ENCODE peak calls at places on chromosomes 3 and 15, in seven cellular contexts. T, R, W, S, H, Z and K are unnamed samples.

GRCh38 chr3:16596352-16597032 is 8.7 kb downstream of the DAZL start:
- DNase-seq in T (no peak), R (no peak), W (no peak), S (no peak), H (no peak), Z (no peak), K (no peak)

GRCh38 chr3:86937306-86937791 is 53.6 kb downstream of the VGLL3 start:
- DNase-seq in T (peak; percentile 27), R (no peak), W (no peak), S (peak; percentile 14), H (no peak), Z (no peak), K (no peak)

GRCh38 chr3:64489361-64490044 is 198.3 kb downstream of the ADAMTS9 start:
- DNase-seq in T (peak; percentile 39), R (peak; percentile 74), W (no peak), S (peak; percentile 91), H (peak; percentile 80), Z (peak; percentile 73), K (peak; percentile 84)

GRCh38 chr3:129063841-129064482 is 3.4 kb downstream of the GP9 start:
- DNase-seq in T (no peak), R (peak; percentile 14), W (no peak), S (no peak), H (peak; percentile 24), Z (no peak), K (no peak)

GRCh38 chr15:31042731-31043130 is 51.3 kb upstream of the MTMR10 start:
- DNase-seq in T (no peak), R (no peak), W (no peak), S (peak; percentile 29), H (no peak), Z (no peak), K (no peak)

GRCh38 chr3:158768361-158768787 is 33.5 kb upstream of the MFSD1 start:
- DNase-seq in T (peak; percentile 65), R (peak; percentile 61), W (peak; percentile 76), S (peak; percentile 47), H (no peak), Z (peak; percentile 21), K (peak; percentile 68)

GRCh38 chr15:52563499-52564060 is 5.2 kb downstream of the ARPP19 start:
- DNase-seq in T (no peak), R (no peak), W (no peak), S (no peak), H (no peak), Z (no peak), K (no peak)

GRCh38 chr3:144112437-144112836 is 140.8 kb downstream of the DIPK2A start:
- DNase-seq in T (peak; percentile 52), R (no peak), W (no peak), S (no peak), H (no peak), Z (no peak), K (no peak)

GRCh38 chr3:105365536-105366301 is 990 bp upstream of the ALCAM start:
- DNase-seq in T (no peak), R (peak; percentile 30), W (no peak), S (peak; percentile 23), H (no peak), Z (peak; percentile 21), K (peak; percentile 48)

GRCh38 chr3:195250473-195251251 is 20.3 kb downstream of the XXYLT1 start:
- DNase-seq in T (no peak), R (no peak), W (no peak), S (no peak), H (peak; percentile 66), Z (no peak), K (no peak)

GRCh38 chr3:14922863-14923262 is 24.5 kb upstream of the NR2C2 start:
- DNase-seq in T (no peak), R (no peak), W (no peak), S (no peak), H (no peak), Z (no peak), K (peak; percentile 55)

GRCh38 chr3:79414821-79415220 is 353.0 kb downstream of the ROBO1 start:
- DNase-seq in T (no peak), R (no peak), W (peak; percentile 45), S (no peak), H (no peak), Z (no peak), K (no peak)

GRCh38 chr3:185460283-185460682 is 38.6 kb downstream of the TMEM41A start:
- DNase-seq in T (no peak), R (no peak), W (no peak), S (no peak), H (no peak), Z (no peak), K (no peak)

GRCh38 chr3:36926292-36926897 is 18.5 kb downstream of the TRANK1 start:
- DNase-seq in T (no peak), R (no peak), W (no peak), S (no peak), H (no peak), Z (no peak), K (no peak)

GRCh38 chr3:36924748-36925521 is 19.9 kb downstream of the TRANK1 start:
- DNase-seq in T (no peak), R (no peak), W (no peak), S (no peak), H (no peak), Z (no peak), K (no peak)

GRCh38 chr3:36920884-36921567 is 23.8 kb downstream of the TRANK1 start:
- DNase-seq in T (no peak), R (no peak), W (no peak), S (no peak), H (no peak), Z (no peak), K (no peak)

GRCh38 chr3:36923981-36924747 is 20.7 kb downstream of the TRANK1 start:
- DNase-seq in T (no peak), R (no peak), W (no peak), S (peak; percentile 49), H (no peak), Z (no peak), K (no peak)

GRCh38 chr3:36923523-36923943 is 21.3 kb downstream of the TRANK1 start:
- DNase-seq in T (no peak), R (no peak), W (no peak), S (no peak), H (no peak), Z (no peak), K (no peak)
- H3K27ac ChIP-seq in T (no peak overlapping the region), R (no peak overlapping the region), W (no peak overlapping the region), S (peak overlapping the region; percentile 63), H (no peak overlapping the region), Z (no peak overlapping the region), K (no peak overlapping the region)

GRCh38 chr15:39804026-39804425 is 21.4 kb upstream of the FSIP1 start:
- DNase-seq in T (no peak), R (no peak), W (no peak), S (no peak), H (no peak), Z (no peak), K (no peak)

GRCh38 chr15:39808909-39809308 is 26.3 kb upstream of the FSIP1 start:
- DNase-seq in T (no peak), R (no peak), W (no peak), S (no peak), H (no peak), Z (no peak), K (no peak)

GRCh38 chr15:39803016-39803415 is 20.4 kb upstream of the FSIP1 start:
- DNase-seq in T (no peak), R (no peak), W (no peak), S (no peak), H (no peak), Z (no peak), K (no peak)

DNA sequence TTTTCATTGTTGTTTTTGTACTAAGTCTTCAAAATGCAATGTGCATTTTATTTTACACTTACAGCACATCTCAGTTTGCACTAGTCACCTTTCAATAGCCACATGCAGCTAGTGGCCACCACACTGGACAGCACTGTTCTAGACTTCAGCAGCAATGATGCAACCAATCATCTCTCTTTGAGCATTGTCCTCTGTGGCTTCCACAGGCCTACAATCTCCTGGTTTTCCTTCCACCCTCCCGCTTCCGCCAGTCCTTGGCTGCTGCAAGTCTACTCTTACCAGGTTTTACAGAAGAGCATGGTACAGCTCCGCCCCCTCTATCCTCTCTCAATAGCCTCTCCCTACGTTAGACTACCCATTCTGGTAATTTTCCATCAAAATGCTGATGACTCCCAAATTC is 25.1 kb upstream of the FSIP1 start:
- DNase-seq in T (no peak), R (no peak), W (no peak), S (no peak), H (no peak), Z (no peak), K (no peak)
- H3K36me3 ChIP-seq in T (no peaks in the 10 kb centered on the region), R (no peaks in the 10 kb centered on the region), W (no peaks in the 10 kb centered on the region), S (no peaks in the 10 kb centered on the region), H (no peaks in the 10 kb centered on the region), Z (no peaks in the 10 kb centered on the region), K (no peaks in the 10 kb centered on the region)

DNA sequence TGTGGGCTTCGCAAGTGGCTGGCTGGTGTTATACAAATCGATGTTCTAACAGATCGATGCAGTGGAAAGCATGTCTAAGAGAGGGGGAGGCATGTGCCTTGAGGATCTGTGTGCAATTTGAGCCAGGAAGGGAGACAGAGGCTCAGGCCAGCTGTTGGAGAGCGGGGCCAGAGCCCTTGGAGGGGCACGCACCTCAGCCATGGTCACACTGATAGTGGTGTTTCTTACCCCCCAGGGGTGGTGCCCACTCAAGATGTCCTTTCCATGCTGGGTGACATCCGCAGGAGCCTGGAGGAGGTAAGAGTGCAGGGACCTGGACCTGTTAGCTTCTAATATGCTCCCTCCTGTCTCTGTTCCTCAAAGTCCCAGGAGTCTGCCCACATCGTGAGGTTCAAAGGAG is 3.8 kb upstream of the ABTB1 start:
- DNase-seq in T (no peak), R (no peak), W (no peak), S (no peak), H (no peak), Z (no peak), K (peak; percentile 47)
- H3K27ac ChIP-seq in T (no peak overlapping the region), R (no peak overlapping the region), W (no peak overlapping the region), S (no peak overlapping the region), H (no peak overlapping the region), Z (no peak overlapping the region), K (no peak overlapping the region)

DNA sequence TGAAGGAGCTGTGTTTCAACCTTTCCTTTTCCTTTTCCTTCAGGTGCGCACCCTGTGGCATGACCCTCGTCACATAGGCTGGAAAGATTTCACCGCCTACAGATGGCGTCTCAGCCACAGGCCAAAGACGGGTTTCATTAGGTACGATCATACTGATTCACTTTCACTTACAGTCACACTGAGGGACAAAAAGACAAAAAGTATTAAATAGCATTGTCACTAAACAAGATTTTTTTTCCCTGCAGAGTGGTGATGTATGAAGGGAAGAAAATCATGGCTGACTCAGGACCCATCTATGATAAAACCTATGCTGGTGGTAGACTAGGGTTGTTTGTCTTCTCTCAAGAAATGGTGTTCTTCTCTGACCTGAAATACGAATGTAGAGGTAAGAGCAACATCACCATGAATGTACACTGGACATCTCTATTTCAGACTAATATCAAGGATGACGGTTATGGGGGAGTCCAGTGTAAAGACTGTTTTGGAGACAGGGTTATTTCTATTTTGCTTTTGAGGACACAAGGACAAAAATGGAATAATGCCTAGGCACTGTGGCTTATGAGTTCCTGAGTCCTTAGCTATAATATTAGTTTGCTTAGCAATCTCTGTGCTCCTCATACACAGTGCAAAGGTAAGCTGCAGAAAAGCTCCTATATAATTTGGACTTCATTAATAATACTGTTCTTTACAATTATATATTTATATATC is 13.3 kb downstream of the THBS1 start:
- DNase-seq in T (no peak), R (no peak), W (no peak), S (no peak), H (no peak), Z (no peak), K (no peak)
- H3K36me3 ChIP-seq in T (peaks cover 1% of the 10 kb centered on the region), R (peaks cover 4% of the 10 kb centered on the region), W (no peaks in the 10 kb centered on the region), S (peaks cover 75% of the 10 kb centered on the region), H (peaks cover 8% of the 10 kb centered on the region), Z (peaks cover 91% of the 10 kb centered on the region), K (peaks cover 73% of the 10 kb centered on the region)